ENCODE peak calls at places on chromosomes 12 and 14, in ten cellular contexts. M, F, U, D, I, K, A, S, J and G are unnamed samples.

GRCh38 chr14:58808828-58809227 is 171.1 kb downstream of the DACT1 start:
- DNase-seq in I (no peak), U (peak), F (no peak), S (no peak), A (peak), D (peak), M (peak), J (peak), K (no peak), G (no peak)

GRCh38 chr12:66594688-66595087 is 84.2 kb downstream of the GRIP1 start:
- DNase-seq in A (no peak), M (peak), F (no peak), D (no peak), I (no peak), U (no peak), S (no peak), J (peak), K (no peak), G (no peak)

GRCh38 chr12:124422570-124423523 is 128.0 kb downstream of the RFLNA start:
- DNase-seq in D (peak), U (peak), I (peak), J (peak), S (peak), A (no peak), K (peak), M (peak), F (no peak), G (peak)

GRCh38 chr14:68297871-68298468 is 478.4 kb downstream of the RAD51B start:
- DNase-seq in D (no peak), J (peak), I (peak), U (no peak), A (no peak), M (peak), K (no peak), F (no peak), S (no peak), G (no peak)

GRCh38 chr12:110256780-110257431 is 24.1 kb upstream of the ATP2A2 start:
- DNase-seq in A (no peak), F (no peak), K (no peak), I (no peak), D (no peak), J (no peak), U (no peak), S (no peak), M (peak), G (no peak)

GRCh38 chr14:33842299-33842698 is 108.6 kb downstream of the EGLN3 start:
- DNase-seq in U (peak), I (no peak), D (peak), K (no peak), J (no peak), M (no peak), A (peak), F (no peak), S (no peak), G (no peak)

GRCh38 chr14:105203057-105203494 is 22.0 kb upstream of the NUDT14 start:
- DNase-seq in J (peak), F (peak), A (peak), U (peak), I (no peak), K (no peak), M (peak), D (no peak), S (peak), G (peak)

GRCh38 chr12:28135801-28136439 is 54.3 kb upstream of the CCDC91 start:
- DNase-seq in D (no peak), S (no peak), U (no peak), M (no peak), I (no peak), F (no peak), K (no peak), A (no peak), J (no peak), G (no peak)

GRCh38 chr14:92649066-92649465 is 99.4 kb downstream of the LGMN start:
- DNase-seq in J (no peak), S (no peak), K (no peak), A (no peak), I (no peak), F (no peak), D (no peak), U (no peak), M (no peak), G (no peak)

GRCh38 chr12:47767197-47767724 is 5.8 kb upstream of the SLC48A1 start:
- DNase-seq in A (peak), S (peak), D (peak), M (no peak), J (peak), K (peak), I (no peak), U (peak), F (peak), G (no peak)